ENCODE peak calls at places on chromosomes 12 and 14, in seven cellular contexts. Z is anterior cingulate cortex; W is astrocyte of the spinal cord; R is cerebellum; L is NCI-H2171; E is activated T-cell treated with anti-CD3 and anti-CD28 coated beads for 1 hour; J is activated CD4-positive, alpha-beta T cell treated with anti-CD3 and anti-CD28 coated beads, Interleukin-2, amount 50 U/mL, for 4 hours. A is an unnamed sample.

GRCh38 chr14:93136009-93136408 is 20.3 kb upstream of the ITPK1 start:
- DNase-seq in R (no peak), J (no peak), E (no peak), W (no peak), Z (no peak), L (no peak), A (no peak)

GRCh38 chr14:52313903-52314481 is at the start of gene PTGER2:
- DNase-seq in E (peak; percentile 56), J (peak; percentile 69), Z (no peak), R (peak; percentile 24), W (peak; percentile 95), L (no peak), A (peak; percentile 81)

GRCh38 chr14:78142994-78143393 is 27.2 kb upstream of the NRXN3 start:
- DNase-seq in E (no peak), J (no peak), R (no peak), L (no peak), W (no peak), Z (no peak), A (no peak)

GRCh38 chr12:49922349-49923034 is 18.8 kb upstream of the FAIM2 start:
- DNase-seq in J (no peak), E (no peak), L (no peak), R (no peak), W (no peak), Z (no peak), A (no peak)

GRCh38 chr12:111185889-111186227 is 183.0 kb downstream of the PHETA1 start:
- DNase-seq in L (no peak), Z (no peak), W (no peak), R (no peak), J (no peak), E (no peak), A (no peak)

GRCh38 chr12:103382736-103383346 is 112.9 kb downstream of the C12orf42 start:
- DNase-seq in L (no peak), E (no peak), J (no peak), R (no peak), W (no peak), Z (no peak), A (no peak)

GRCh38 chr12:31790759-31791158 is 61.9 kb upstream of the AMN1 start:
- DNase-seq in Z (no peak), R (no peak), L (no peak), W (no peak), J (no peak), E (no peak), A (no peak)

GRCh38 chr14:89673499-89674225 is 256.6 kb upstream of the FOXN3 start:
- DNase-seq in E (no peak), L (no peak), W (peak; percentile 19), R (no peak), Z (no peak), J (no peak), A (no peak)

GRCh38 chr12:105698047-105698446 is 367.6 kb downstream of the C12orf75 start:
- DNase-seq in W (peak; percentile 22), E (no peak), Z (no peak), L (no peak), J (no peak), R (no peak), A (no peak)

GRCh38 chr12:54046809-54047159 is 6.9 kb upstream of the HOXC4 start:
- DNase-seq in J (no peak), Z (no peak), L (no peak), E (no peak), R (no peak), W (no peak), A (no peak)

GRCh38 chr12:122141911-122142725 is 31.9 kb downstream of the IL31 start:
- DNase-seq in R (no peak), E (no peak), L (no peak), Z (no peak), J (no peak), W (no peak), A (no peak)

GRCh38 chr12:43285248-43285647 is 266.8 kb downstream of the ADAMTS20 start:
- DNase-seq in Z (no peak), L (no peak), J (no peak), R (no peak), W (peak; percentile 95), E (no peak), A (no peak)

GRCh38 chr14:22303589-22304195 is 285.3 kb downstream of the DAD1 start:
- DNase-seq in W (peak; percentile 47), L (peak; percentile 43), J (no peak), R (no peak), E (no peak), Z (no peak), A (no peak)

GRCh38 chr12:6788972-6789905 is at the start of gene CD4:
- DNase-seq in E (peak; percentile 50), R (no peak), Z (no peak), J (peak; percentile 61), L (no peak), W (no peak), A (peak; percentile 68)

GRCh38 chr12:98213556-98213955 is 301.8 kb upstream of the TMPO start:
- DNase-seq in R (no peak), L (no peak), Z (no peak), E (no peak), W (no peak), J (no peak), A (no peak)